ENCODE peak calls at places on chromosome 17, in six cellular contexts. One of them, this sample, is unnamed.

GRCh38 chr17:1267471-1267947 is 2.7 kb upstream of the BHLHA9 start:
- DNase-seq in CD4-positive, CD25-positive, alpha-beta regulatory T cell: no peak
- DNase-seq in NCI-H774: no peak
- DNase-seq in fibroblast of mammary gland: no peak
- DNase-seq in naive thymus-derived CD8-positive, alpha-beta T cell: no peak
- DNase-seq in activated CD8-positive, alpha-beta T cell treated with anti-CD3 and anti-CD28 coated beads for 36 hours: no peak
- DNase-seq in this sample: no peak

GRCh38 chr17:39754958-39755549 is 17.3 kb downstream of the GRB7 start:
- DNase-seq in CD4-positive, CD25-positive, alpha-beta regulatory T cell: no peak
- DNase-seq in NCI-H774: no peak
- DNase-seq in fibroblast of mammary gland: no peak
- DNase-seq in naive thymus-derived CD8-positive, alpha-beta T cell: no peak
- DNase-seq in activated CD8-positive, alpha-beta T cell treated with anti-CD3 and anti-CD28 coated beads for 36 hours: peak
- DNase-seq in this sample: no peak

GRCh38 chr17:82802141-82802540 is 37.7 kb downstream of the ZNF750 start:
- DNase-seq in CD4-positive, CD25-positive, alpha-beta regulatory T cell: no peak
- DNase-seq in NCI-H774: no peak
- DNase-seq in fibroblast of mammary gland: peak
- DNase-seq in naive thymus-derived CD8-positive, alpha-beta T cell: no peak
- DNase-seq in activated CD8-positive, alpha-beta T cell treated with anti-CD3 and anti-CD28 coated beads for 36 hours: no peak
- DNase-seq in this sample: no peak

GRCh38 chr17:73414171-73414955 is 102.6 kb upstream of the CDC42EP4 start:
- DNase-seq in CD4-positive, CD25-positive, alpha-beta regulatory T cell: no peak
- DNase-seq in NCI-H774: no peak
- DNase-seq in fibroblast of mammary gland: no peak
- DNase-seq in naive thymus-derived CD8-positive, alpha-beta T cell: no peak
- DNase-seq in activated CD8-positive, alpha-beta T cell treated with anti-CD3 and anti-CD28 coated beads for 36 hours: no peak
- DNase-seq in this sample: no peak

GRCh38 chr17:41932821-41933389 is 2.5 kb downstream of the ODAD4 start:
- DNase-seq in CD4-positive, CD25-positive, alpha-beta regulatory T cell: peak
- DNase-seq in NCI-H774: no peak
- DNase-seq in fibroblast of mammary gland: no peak
- DNase-seq in naive thymus-derived CD8-positive, alpha-beta T cell: no peak
- DNase-seq in activated CD8-positive, alpha-beta T cell treated with anti-CD3 and anti-CD28 coated beads for 36 hours: no peak
- DNase-seq in this sample: no peak

GRCh38 chr17:66767164-66767933 is 67.6 kb upstream of the CACNG5 start:
- DNase-seq in CD4-positive, CD25-positive, alpha-beta regulatory T cell: peak
- DNase-seq in NCI-H774: no peak
- DNase-seq in fibroblast of mammary gland: no peak
- DNase-seq in naive thymus-derived CD8-positive, alpha-beta T cell: no peak
- DNase-seq in activated CD8-positive, alpha-beta T cell treated with anti-CD3 and anti-CD28 coated beads for 36 hours: no peak
- DNase-seq in this sample: no peak

GRCh38 chr17:17816240-17816814 is 20.5 kb downstream of the SREBF1 start:
- DNase-seq in CD4-positive, CD25-positive, alpha-beta regulatory T cell: no peak
- DNase-seq in NCI-H774: no peak
- DNase-seq in fibroblast of mammary gland: no peak
- DNase-seq in naive thymus-derived CD8-positive, alpha-beta T cell: no peak
- DNase-seq in activated CD8-positive, alpha-beta T cell treated with anti-CD3 and anti-CD28 coated beads for 36 hours: no peak
- DNase-seq in this sample: no peak

GRCh38 chr17:39573447-39574298 is 34.0 kb downstream of the NEUROD2 start:
- DNase-seq in CD4-positive, CD25-positive, alpha-beta regulatory T cell: peak
- DNase-seq in NCI-H774: peak
- DNase-seq in fibroblast of mammary gland: peak
- DNase-seq in naive thymus-derived CD8-positive, alpha-beta T cell: peak
- DNase-seq in activated CD8-positive, alpha-beta T cell treated with anti-CD3 and anti-CD28 coated beads for 36 hours: peak
- DNase-seq in this sample: peak

GRCh38 chr17:49565948-49566491 is 9.7 kb upstream of the NXPH3 start:
- DNase-seq in CD4-positive, CD25-positive, alpha-beta regulatory T cell: no peak
- DNase-seq in NCI-H774: no peak
- DNase-seq in fibroblast of mammary gland: peak
- DNase-seq in naive thymus-derived CD8-positive, alpha-beta T cell: no peak
- DNase-seq in activated CD8-positive, alpha-beta T cell treated with anti-CD3 and anti-CD28 coated beads for 36 hours: peak
- DNase-seq in this sample: no peak

GRCh38 chr17:7709031-7709430 is 4.0 kb downstream of the EFNB3 start:
- DNase-seq in CD4-positive, CD25-positive, alpha-beta regulatory T cell: no peak
- DNase-seq in NCI-H774: no peak
- DNase-seq in fibroblast of mammary gland: no peak
- DNase-seq in naive thymus-derived CD8-positive, alpha-beta T cell: no peak
- DNase-seq in activated CD8-positive, alpha-beta T cell treated with anti-CD3 and anti-CD28 coated beads for 36 hours: no peak
- DNase-seq in this sample: no peak

GRCh38 chr17:1055231-1055630 is 58.3 kb downstream of the TIMM22 start:
- DNase-seq in CD4-positive, CD25-positive, alpha-beta regulatory T cell: no peak
- DNase-seq in NCI-H774: no peak
- DNase-seq in fibroblast of mammary gland: no peak
- DNase-seq in naive thymus-derived CD8-positive, alpha-beta T cell: no peak
- DNase-seq in activated CD8-positive, alpha-beta T cell treated with anti-CD3 and anti-CD28 coated beads for 36 hours: no peak
- DNase-seq in this sample: no peak

GRCh38 chr17:57406131-57406980 is 150.0 kb downstream of the MSI2 start:
- DNase-seq in CD4-positive, CD25-positive, alpha-beta regulatory T cell: no peak
- DNase-seq in NCI-H774: no peak
- DNase-seq in fibroblast of mammary gland: no peak
- DNase-seq in naive thymus-derived CD8-positive, alpha-beta T cell: no peak
- DNase-seq in activated CD8-positive, alpha-beta T cell treated with anti-CD3 and anti-CD28 coated beads for 36 hours: peak
- DNase-seq in this sample: no peak

GRCh38 chr17:41486809-41487530 is 2.7 kb downstream of the KRT36 start:
- DNase-seq in CD4-positive, CD25-positive, alpha-beta regulatory T cell: peak
- DNase-seq in NCI-H774: no peak
- DNase-seq in fibroblast of mammary gland: no peak
- DNase-seq in naive thymus-derived CD8-positive, alpha-beta T cell: no peak
- DNase-seq in activated CD8-positive, alpha-beta T cell treated with anti-CD3 and anti-CD28 coated beads for 36 hours: peak
- DNase-seq in this sample: no peak

GRCh38 chr17:80789356-80789902 is 202.2 kb upstream of the CHMP6 start:
- DNase-seq in CD4-positive, CD25-positive, alpha-beta regulatory T cell: no peak
- DNase-seq in NCI-H774: no peak
- DNase-seq in fibroblast of mammary gland: peak
- DNase-seq in naive thymus-derived CD8-positive, alpha-beta T cell: no peak
- DNase-seq in activated CD8-positive, alpha-beta T cell treated with anti-CD3 and anti-CD28 coated beads for 36 hours: peak
- DNase-seq in this sample: peak

GRCh38 chr17:55577011-55577586 is 65.8 kb upstream of the SMIM36 start:
- DNase-seq in CD4-positive, CD25-positive, alpha-beta regulatory T cell: peak
- DNase-seq in NCI-H774: no peak
- DNase-seq in fibroblast of mammary gland: peak
- DNase-seq in naive thymus-derived CD8-positive, alpha-beta T cell: peak
- DNase-seq in activated CD8-positive, alpha-beta T cell treated with anti-CD3 and anti-CD28 coated beads for 36 hours: peak
- DNase-seq in this sample: peak

GRCh38 chr17:80393491-80393890 is 21.5 kb upstream of the ENDOV start:
- DNase-seq in CD4-positive, CD25-positive, alpha-beta regulatory T cell: no peak
- DNase-seq in NCI-H774: no peak
- DNase-seq in fibroblast of mammary gland: no peak
- DNase-seq in naive thymus-derived CD8-positive, alpha-beta T cell: no peak
- DNase-seq in activated CD8-positive, alpha-beta T cell treated with anti-CD3 and anti-CD28 coated beads for 36 hours: no peak
- DNase-seq in this sample: no peak

GRCh38 chr17:73545109-73545508 is 99.1 kb downstream of the SDK2 start:
- DNase-seq in CD4-positive, CD25-positive, alpha-beta regulatory T cell: no peak
- DNase-seq in NCI-H774: no peak
- DNase-seq in fibroblast of mammary gland: no peak
- DNase-seq in naive thymus-derived CD8-positive, alpha-beta T cell: no peak
- DNase-seq in activated CD8-positive, alpha-beta T cell treated with anti-CD3 and anti-CD28 coated beads for 36 hours: no peak
- DNase-seq in this sample: no peak

GRCh38 chr17:81470944-81471803 is 41.4 kb downstream of the ACTG1 start:
- DNase-seq in CD4-positive, CD25-positive, alpha-beta regulatory T cell: no peak
- DNase-seq in NCI-H774: no peak
- DNase-seq in fibroblast of mammary gland: peak
- DNase-seq in naive thymus-derived CD8-positive, alpha-beta T cell: no peak
- DNase-seq in activated CD8-positive, alpha-beta T cell treated with anti-CD3 and anti-CD28 coated beads for 36 hours: no peak
- DNase-seq in this sample: no peak

GRCh38 chr17:42842286-42842685 is 2.1 kb upstream of the AOC2 start:
- DNase-seq in CD4-positive, CD25-positive, alpha-beta regulatory T cell: no peak
- DNase-seq in NCI-H774: no peak
- DNase-seq in fibroblast of mammary gland: peak
- DNase-seq in naive thymus-derived CD8-positive, alpha-beta T cell: no peak
- DNase-seq in activated CD8-positive, alpha-beta T cell treated with anti-CD3 and anti-CD28 coated beads for 36 hours: no peak
- DNase-seq in this sample: no peak

GRCh38 chr17:81859906-81860755 is at the start of gene P4HB:
- DNase-seq in CD4-positive, CD25-positive, alpha-beta regulatory T cell: no peak
- DNase-seq in NCI-H774: no peak
- DNase-seq in fibroblast of mammary gland: no peak
- DNase-seq in naive thymus-derived CD8-positive, alpha-beta T cell: no peak
- DNase-seq in activated CD8-positive, alpha-beta T cell treated with anti-CD3 and anti-CD28 coated beads for 36 hours: peak
- DNase-seq in this sample: no peak

GRCh38 chr17:83010323-83011200 is 68.8 kb upstream of the METRNL start:
- DNase-seq in CD4-positive, CD25-positive, alpha-beta regulatory T cell: no peak
- DNase-seq in NCI-H774: peak
- DNase-seq in fibroblast of mammary gland: no peak
- DNase-seq in naive thymus-derived CD8-positive, alpha-beta T cell: no peak
- DNase-seq in activated CD8-positive, alpha-beta T cell treated with anti-CD3 and anti-CD28 coated beads for 36 hours: no peak
- DNase-seq in this sample: no peak

GRCh38 chr17:39591958-39592954 is 15.5 kb downstream of the NEUROD2 start:
- DNase-seq in CD4-positive, CD25-positive, alpha-beta regulatory T cell: peak
- DNase-seq in NCI-H774: peak
- DNase-seq in fibroblast of mammary gland: peak
- DNase-seq in naive thymus-derived CD8-positive, alpha-beta T cell: no peak
- DNase-seq in activated CD8-positive, alpha-beta T cell treated with anti-CD3 and anti-CD28 coated beads for 36 hours: peak
- DNase-seq in this sample: no peak

GRCh38 chr17:43766413-43767052 is 7.9 kb upstream of the SOST start:
- DNase-seq in CD4-positive, CD25-positive, alpha-beta regulatory T cell: peak
- DNase-seq in NCI-H774: peak
- DNase-seq in fibroblast of mammary gland: peak
- DNase-seq in naive thymus-derived CD8-positive, alpha-beta T cell: peak
- DNase-seq in activated CD8-positive, alpha-beta T cell treated with anti-CD3 and anti-CD28 coated beads for 36 hours: peak
- DNase-seq in this sample: no peak

GRCh38 chr17:45150911-45151809 is 2.9 kb downstream of the HEXIM1 start:
- DNase-seq in CD4-positive, CD25-positive, alpha-beta regulatory T cell: no peak
- DNase-seq in NCI-H774: no peak
- DNase-seq in fibroblast of mammary gland: no peak
- DNase-seq in naive thymus-derived CD8-positive, alpha-beta T cell: no peak
- DNase-seq in activated CD8-positive, alpha-beta T cell treated with anti-CD3 and anti-CD28 coated beads for 36 hours: no peak
- DNase-seq in this sample: no peak

GRCh38 chr17:34850023-34850422 is 111.2 kb downstream of the CCT6B start:
- DNase-seq in CD4-positive, CD25-positive, alpha-beta regulatory T cell: no peak
- DNase-seq in NCI-H774: no peak
- DNase-seq in fibroblast of mammary gland: peak
- DNase-seq in naive thymus-derived CD8-positive, alpha-beta T cell: no peak
- DNase-seq in activated CD8-positive, alpha-beta T cell treated with anti-CD3 and anti-CD28 coated beads for 36 hours: no peak
- DNase-seq in this sample: no peak

GRCh38 chr17:71434716-71435115 is 686.1 kb upstream of the SOX9 start:
- DNase-seq in CD4-positive, CD25-positive, alpha-beta regulatory T cell: no peak
- DNase-seq in NCI-H774: no peak
- DNase-seq in fibroblast of mammary gland: no peak
- DNase-seq in naive thymus-derived CD8-positive, alpha-beta T cell: no peak
- DNase-seq in activated CD8-positive, alpha-beta T cell treated with anti-CD3 and anti-CD28 coated beads for 36 hours: no peak
- DNase-seq in this sample: no peak

This sample was measured in GM04503.